ENCODE peak calls at places on chromosomes 1 and 21, in nine cellular contexts. P is cerebellum; W is hypothalamus; L is LoVo; U is HuH-7; E is lung; Q is central memory CD8-positive, alpha-beta T cell; Z is H7; A is colonic mucosa. O is an unnamed sample.

GRCh38 chr1:9902060-9902452 is 8.0 kb downstream of the CTNNBIP1 start:
- DNase-seq in P (peak), W (no peak), L (no peak), U (no peak), E (no peak), Q (no peak), Z (no peak), A (no peak), O (no peak)

GRCh38 chr1:51175278-51175677 is 60.8 kb upstream of the RNF11 start:
- DNase-seq in P (no peak), W (no peak), L (no peak), U (no peak), E (no peak), Q (no peak), Z (no peak), A (no peak), O (no peak)

GRCh38 chr1:64584479-64584878 is 114.5 kb downstream of the CACHD1 start:
- DNase-seq in P (no peak), W (no peak), L (no peak), U (no peak), E (no peak), Q (no peak), Z (peak), A (no peak), O (no peak)

GRCh38 chr1:31444725-31445448 is 31.9 kb downstream of the SERINC2 start:
- DNase-seq in P (no peak), W (no peak), L (peak), U (peak), E (no peak), Q (no peak), Z (no peak), A (peak), O (no peak)

GRCh38 chr1:6002714-6003501 is 10.7 kb upstream of the NPHP4 start:
- DNase-seq in P (no peak), W (no peak), L (no peak), U (no peak), E (no peak), Q (no peak), Z (peak), A (no peak), O (no peak)

GRCh38 chr21:26153758-26154157 is 16.8 kb downstream of the APP start:
- DNase-seq in P (no peak), W (no peak), L (no peak), U (no peak), E (no peak), Q (no peak), Z (no peak), A (no peak), O (no peak)

GRCh38 chr1:99149952-99150351 is 114.3 kb upstream of the PLPPR4 start:
- DNase-seq in P (no peak), W (no peak), L (no peak), U (no peak), E (no peak), Q (no peak), Z (no peak), A (no peak), O (no peak)

GRCh38 chr1:41783189-41783639 is 135.5 kb downstream of the HIVEP3 start:
- DNase-seq in P (peak), W (no peak), L (peak), U (no peak), E (no peak), Q (no peak), Z (no peak), A (no peak), O (no peak)

GRCh38 chr1:226181996-226182714 is 4.4 kb downstream of the ACBD3 start:
- DNase-seq in P (peak), W (no peak), L (peak), U (peak), E (peak), Q (no peak), Z (peak), A (peak), O (no peak)

GRCh38 chr1:67785847-67786753 is 47.2 kb downstream of the GNG12 start:
- DNase-seq in P (no peak), W (no peak), L (no peak), U (no peak), E (no peak), Q (no peak), Z (no peak), A (no peak), O (no peak)

GRCh38 chr21:26001356-26001755 is 169.2 kb downstream of the APP start:
- DNase-seq in P (no peak), W (no peak), L (no peak), U (no peak), E (no peak), Q (no peak), Z (no peak), A (peak), O (no peak)

GRCh38 chr1:228100822-228101613 is 2.1 kb downstream of the C1orf35 start:
- DNase-seq in P (no peak), W (no peak), L (no peak), U (peak), E (no peak), Q (no peak), Z (peak), A (no peak), O (no peak)

GRCh38 chr1:50516056-50516455 is 92.8 kb upstream of the DMRTA2 start:
- DNase-seq in P (no peak), W (no peak), L (no peak), U (no peak), E (no peak), Q (no peak), Z (no peak), A (no peak), O (no peak)

GRCh38 chr1:205456383-205456867 is 580 bp upstream of the BLACAT1 start:
- DNase-seq in P (peak), W (no peak), L (no peak), U (no peak), E (no peak), Q (no peak), Z (peak), A (no peak), O (no peak)

GRCh38 chr1:110462964-110463363 is 12.0 kb downstream of the PROK1 start:
- DNase-seq in P (no peak), W (no peak), L (no peak), U (no peak), E (no peak), Q (no peak), Z (no peak), A (no peak), O (no peak)

GRCh38 chr1:35264861-35265260 is 3.6 kb upstream of the ZMYM4 start:
- DNase-seq in P (no peak), W (no peak), L (peak), U (no peak), E (peak), Q (no peak), Z (no peak), A (peak), O (no peak)

GRCh38 chr1:228012555-228012954 is 5.8 kb downstream of the WNT3A start:
- DNase-seq in P (no peak), W (no peak), L (no peak), U (no peak), E (peak), Q (no peak), Z (peak), A (no peak), O (no peak)

GRCh38 chr1:225888898-225889690 is at the start of gene LEFTY1:
- DNase-seq in P (no peak), W (no peak), L (no peak), U (no peak), E (no peak), Q (no peak), Z (peak), A (peak), O (no peak)

GRCh38 chr1:61357539-61357938 is 275.2 kb downstream of the NFIA start:
- DNase-seq in P (no peak), W (no peak), L (no peak), U (no peak), E (no peak), Q (no peak), Z (no peak), A (no peak), O (no peak)

GRCh38 chr1:37676281-37677243 is 15.8 kb upstream of the CDCA8 start:
- DNase-seq in P (no peak), W (no peak), L (no peak), U (no peak), E (no peak), Q (no peak), Z (no peak), A (no peak), O (no peak)

GRCh38 chr1:150622219-150622975 is 7.0 kb downstream of the ENSA start:
- DNase-seq in P (no peak), W (no peak), L (no peak), U (no peak), E (no peak), Q (no peak), Z (peak), A (no peak), O (no peak)